ENCODE peak calls at places on chromosomes 11 and 22, in six cellular contexts. V, E, I, L, T and N are unnamed samples.

GRCh38 chr11:113202431-113202830 is 112.0 kb upstream of the TTC12 start:
- DNase-seq in V (no peak), I (no peak), L (no peak), T (no peak), E (peak; percentile 52), N (peak; percentile 72)

GRCh38 chr11:83693279-83693992 is 407.3 kb upstream of the CCDC90B start:
- DNase-seq in L (no peak), I (no peak), T (no peak), E (no peak), V (no peak), N (no peak)

GRCh38 chr22:27045103-27045940 is 387.9 kb downstream of the MIAT start:
- DNase-seq in L (no peak), E (peak; percentile 27), T (no peak), V (no peak), I (peak; percentile 36), N (peak; percentile 69)

GRCh38 chr11:113505541-113506375 is 30.6 kb upstream of the DRD2 start:
- DNase-seq in T (no peak), V (peak; percentile 22), L (peak; percentile 14), E (peak; percentile 2), I (peak; percentile 36), N (peak; percentile 99)

GRCh38 chr22:19105867-19106802 is 16.1 kb downstream of the DGCR2 start:
- DNase-seq in E (no peak), V (no peak), I (no peak), T (no peak), L (peak; percentile 50), N (peak; percentile 30)

GRCh38 chr11:116193321-116194114 is 579.3 kb downstream of the BUD13 start:
- DNase-seq in T (peak; percentile 51), L (peak; percentile 82), V (no peak), E (peak; percentile 25), I (peak; percentile 62), N (peak; percentile 2)

GRCh38 chr11:62295504-62295903 is 3.4 kb downstream of the SCGB1D4 start:
- DNase-seq in V (no peak), T (peak; percentile 35), E (peak; percentile 47), I (peak; percentile 30), L (peak; percentile 51), N (peak; percentile 17)

GRCh38 chr11:125728969-125729368 is 17.1 kb upstream of the PATE1 start:
- DNase-seq in E (no peak), L (no peak), I (no peak), T (no peak), V (no peak), N (no peak)

GRCh38 chr22:49787861-49788260 is 39.8 kb downstream of the BRD1 start:
- DNase-seq in E (no peak), T (no peak), L (no peak), I (no peak), V (no peak), N (no peak)

GRCh38 chr11:64339754-64340408 is at the start of gene CCDC88B:
- DNase-seq in T (no peak), L (no peak), E (no peak), V (no peak), I (no peak), N (no peak)
- H3K9ac ChIP-seq in T (peak within 1 kb of the TSS; percentile 21), L (no peak within 1 kb of the TSS), E (no peak within 1 kb of the TSS), V (no peak within 1 kb of the TSS), I (no peak within 1 kb of the TSS), N (no peak within 1 kb of the TSS)

DNA sequence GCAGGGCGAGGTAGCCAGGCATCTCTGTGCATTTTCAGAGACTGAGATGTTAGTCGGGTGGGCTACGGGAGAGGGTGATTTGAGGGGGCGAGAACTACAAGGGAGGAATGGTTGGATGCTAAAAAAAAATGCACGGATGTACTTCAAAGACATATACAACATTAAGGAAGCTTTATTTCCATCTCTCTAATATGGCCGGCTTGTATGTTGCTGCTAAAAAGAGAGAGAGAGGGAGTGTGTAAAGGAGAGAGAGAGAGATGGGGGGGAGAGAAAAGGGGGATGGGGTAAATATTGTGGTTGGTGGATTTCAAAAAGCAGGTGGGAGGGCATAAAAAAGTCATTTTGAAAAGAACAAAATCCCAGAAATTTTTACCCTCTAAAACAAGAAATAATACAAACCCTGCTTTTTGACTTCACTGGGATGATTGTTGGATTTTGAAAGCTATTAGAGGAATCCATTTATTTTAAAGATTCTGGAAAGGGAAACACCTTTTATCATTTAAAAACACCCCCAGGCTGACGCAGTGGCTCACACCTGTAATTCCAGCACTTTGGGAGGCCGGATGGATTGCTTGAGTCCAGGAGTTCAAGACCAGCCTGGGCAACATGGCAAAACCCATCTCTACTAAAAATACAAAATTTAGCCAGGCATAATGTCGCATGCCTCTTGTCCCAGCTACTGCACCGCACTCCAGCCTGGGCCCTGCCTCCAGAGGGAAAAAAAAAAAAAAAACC is at the start of gene SCN2B:
- DNase-seq in T (no peak), I (peak; percentile 7), L (no peak), V (no peak), E (no peak), N (no peak)
- H3K9ac ChIP-seq in T (no peak within 1 kb of the TSS), I (peak within 1 kb of the TSS; percentile 49), L (peak within 1 kb of the TSS; percentile 10), V (no peak within 1 kb of the TSS), E (no peak within 1 kb of the TSS), N (no peak within 1 kb of the TSS)

GRCh38 chr11:68870470-68870869 is 28.8 kb upstream of the CPT1A start:
- DNase-seq in I (no peak), E (no peak), V (no peak), L (no peak), T (no peak), N (no peak)
- H3K9ac ChIP-seq in I (no peak overlapping the region), E (peak overlapping the region; percentile 76), V (peak overlapping the region; percentile 46), L (no peak overlapping the region), T (no peak overlapping the region), N (no peak overlapping the region)

DNA sequence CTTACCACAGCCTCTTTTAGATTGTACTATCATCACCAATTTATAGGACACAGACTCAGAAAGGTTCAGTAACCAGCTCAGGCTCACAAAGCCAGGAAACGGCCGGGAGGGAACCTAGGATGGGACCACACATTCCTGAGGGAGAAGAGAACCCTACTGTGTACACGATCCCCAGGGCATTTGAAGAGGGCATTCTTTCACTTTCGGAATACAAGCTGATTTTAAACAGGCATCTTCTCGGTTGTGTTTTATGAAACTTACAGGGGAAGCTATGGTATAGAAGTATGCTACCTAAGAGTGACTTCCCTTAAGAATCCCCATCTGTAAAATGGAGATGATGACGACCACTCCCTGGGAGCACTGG is 19.0 kb downstream of the SMCO4 start:
- DNase-seq in L (no peak), T (no peak), I (no peak), V (no peak), E (peak; percentile 4), N (no peak)
- H3K9ac ChIP-seq in L (no peak overlapping the region), T (no peak overlapping the region), I (no peak overlapping the region), V (no peak overlapping the region), E (no peak overlapping the region), N (no peak overlapping the region)

GRCh38 chr11:2886936-2887335 is 1.4 kb upstream of the CDKN1C start:
- DNase-seq in V (no peak), E (no peak), I (no peak), T (no peak), L (no peak), N (no peak)
- H3K9ac ChIP-seq in V (no peak overlapping the region), E (no peak overlapping the region), I (no peak overlapping the region), T (no peak overlapping the region), L (no peak overlapping the region), N (no peak overlapping the region)

GRCh38 chr11:12687216-12687623 is 13.0 kb downstream of the TEAD1 start:
- DNase-seq in E (no peak), V (no peak), I (no peak), L (no peak), T (no peak), N (no peak)
- H3K9ac ChIP-seq in E (no peak overlapping the region), V (peak overlapping the region; percentile 20), I (no peak overlapping the region), L (no peak overlapping the region), T (no peak overlapping the region), N (no peak overlapping the region)